ENCODE peak calls at places on chromosomes 11 and 22, in five cellular contexts. C is HFFc6; A is CD4-positive, alpha-beta T cell; J is activated T-cell treated with anti-CD3 and anti-CD28 coated beads for 1 hour; R is PC-9. S is an unnamed sample.

GRCh38 chr22:30434775-30435315 is 9.3 kb downstream of the MTFP1 start:
- DNase-seq in C (no peak), A (no peak), J (no peak), R (no peak), S (no peak)

GRCh38 chr11:13826505-13827278 is 135.8 kb upstream of the SPON1 start:
- DNase-seq in C (peak; percentile 2), A (no peak), J (no peak), R (peak; percentile 64), S (no peak)

GRCh38 chr11:61820174-61820573 is 3.4 kb upstream of the FADS1 start:
- DNase-seq in C (peak; percentile 68), A (no peak), J (no peak), R (peak; percentile 49), S (no peak)

GRCh38 chr11:45227836-45228235 is 58.3 kb downstream of the SYT13 start:
- DNase-seq in C (no peak), A (no peak), J (no peak), R (no peak), S (no peak)

GRCh38 chr11:39209966-39210365 is 2249.5 kb downstream of the LRRC4C start:
- DNase-seq in C (no peak), A (no peak), J (no peak), R (no peak), S (no peak)

GRCh38 chr11:18731949-18732821 is 6.2 kb upstream of the IGSF22 start:
- DNase-seq in C (no peak), A (peak; percentile 67), J (peak; percentile 69), R (no peak), S (peak; percentile 57)

GRCh38 chr22:21641417-21641794 is 696 bp upstream of the SDF2L1 start:
- DNase-seq in C (peak; percentile 51), A (no peak), J (no peak), R (peak; percentile 51), S (no peak)

GRCh38 chr11:112834277-112834755 is 126.9 kb upstream of the NCAM1 start:
- DNase-seq in C (no peak), A (no peak), J (no peak), R (no peak), S (no peak)

GRCh38 chr22:38243007-38243775 is 29.6 kb downstream of the TMEM184B start:
- DNase-seq in C (no peak), A (no peak), J (no peak), R (no peak), S (no peak)

GRCh38 chr11:25357133-25357532 is 860.3 kb downstream of the LUZP2 start:
- DNase-seq in C (no peak), A (no peak), J (no peak), R (no peak), S (no peak)

GRCh38 chr11:117327567-117328413 is at the start of gene CEP164:
- DNase-seq in C (peak; percentile 98), A (peak; percentile 94), J (peak; percentile 84), R (peak; percentile 95), S (peak; percentile 93)

GRCh38 chr11:69229521-69229920 is 64.4 kb upstream of the MYEOV start:
- DNase-seq in C (no peak), A (no peak), J (no peak), R (peak; percentile 3), S (no peak)

GRCh38 chr11:74696932-74697687 is 34.1 kb downstream of the CHRDL2 start:
- DNase-seq in C (peak; percentile 47), A (no peak), J (no peak), R (no peak), S (no peak)

GRCh38 chr11:68370211-68371111 is 58.1 kb downstream of the LRP5 start:
- DNase-seq in C (no peak), A (no peak), J (no peak), R (no peak), S (no peak)

GRCh38 chr11:128848815-128849455 is 18.2 kb downstream of the KCNJ1 start:
- DNase-seq in C (no peak), A (peak; percentile 63), J (peak; percentile 70), R (no peak), S (peak; percentile 45)

GRCh38 chr22:42459273-42460040 is 27.3 kb upstream of the NFAM1 start:
- DNase-seq in C (no peak), A (no peak), J (no peak), R (no peak), S (no peak)

S was measured in T-helper 1 cell.